ENCODE peak calls at places on chromosomes 4 and X, in seven cellular contexts. X is HCT116, F is SK-N-SH, E is HepG2, J is K562, D is GM12878, U is H1. L is an unnamed sample.

GRCh38 chrX:153727108-153727931 is 2.7 kb downstream of the ABCD1 start:
- DNase-seq in X (no peak), F (no peak), E (peak), J (no peak), D (no peak), U (no peak), L (peak)

GRCh38 chr4:108172780-108173598 is 4.3 kb upstream of the LEF1 start:
- DNase-seq in X (no peak), F (peak), E (peak), J (peak), D (no peak), U (no peak), L (peak)

GRCh38 chrX:74449937-74450330 is 28.6 kb downstream of the SLC16A2 start:
- DNase-seq in X (no peak), F (no peak), E (no peak), J (no peak), D (no peak), U (no peak), L (no peak)

GRCh38 chr4:108018038-108018883 is 28.6 kb downstream of the HADH start:
- DNase-seq in X (peak), F (peak), E (peak), J (peak), D (no peak), U (peak), L (peak)

GRCh38 chrX:125137521-125137920 is 182.2 kb upstream of the TEX13C start:
- DNase-seq in X (no peak), F (no peak), E (no peak), J (no peak), D (no peak), U (no peak), L (no peak)

GRCh38 chrX:51047950-51048349 is 137.4 kb downstream of the BMP15 start:
- DNase-seq in X (no peak), F (no peak), E (no peak), J (no peak), D (no peak), U (no peak), L (no peak)

GRCh38 chr4:176001171-176002006 is 64.3 kb upstream of the WDR17 start:
- DNase-seq in X (peak), F (peak), E (no peak), J (no peak), D (no peak), U (peak), L (peak)

GRCh38 chr4:144872508-144873293 is 225.3 kb downstream of the ANAPC10 start:
- DNase-seq in X (no peak), F (no peak), E (no peak), J (no peak), D (no peak), U (no peak), L (no peak)

GRCh38 chrX:24426340-24426913 is 38.7 kb upstream of the PDK3 start:
- DNase-seq in X (no peak), F (peak), E (peak), J (peak), D (no peak), U (no peak), L (no peak)

GRCh38 chr4:81786063-81786763 is 314.5 kb upstream of the RASGEF1B start:
- DNase-seq in X (no peak), F (no peak), E (no peak), J (no peak), D (no peak), U (no peak), L (no peak)

GRCh38 chrX:64377753-64378152 is 17.5 kb downstream of the MTMR8 start:
- DNase-seq in X (no peak), F (no peak), E (no peak), J (no peak), D (no peak), U (no peak), L (no peak)

GRCh38 chr4:59553739-59554126 is 1646.4 kb upstream of the ADGRL3 start:
- DNase-seq in X (no peak), F (no peak), E (no peak), J (no peak), D (no peak), U (no peak), L (peak)

GRCh38 chrX:1491851-1492349 is 39.2 kb upstream of the ASMTL start:
- DNase-seq in X (peak), F (peak), E (peak), J (peak), D (peak), U (no peak), L (peak)

GRCh38 chr4:68535976-68536375 is 40.1 kb downstream of the UGT2B17 start:
- DNase-seq in X (no peak), F (no peak), E (no peak), J (no peak), D (no peak), U (no peak), L (no peak)

GRCh38 chr4:20825493-20825892 is 125.2 kb downstream of the PACRGL start:
- DNase-seq in X (no peak), F (no peak), E (no peak), J (no peak), D (no peak), U (no peak), L (no peak)

GRCh38 chr4:113474017-113474416 is 287.5 kb downstream of the CAMK2D start:
- DNase-seq in X (peak), F (no peak), E (no peak), J (no peak), D (no peak), U (no peak), L (no peak)

GRCh38 chr4:95638920-95639501 is 90.2 kb upstream of the UNC5C start:
- DNase-seq in X (no peak), F (no peak), E (no peak), J (no peak), D (no peak), U (no peak), L (no peak)

GRCh38 chr4:113444386-113444785 is 317.2 kb downstream of the CAMK2D start:
- DNase-seq in X (no peak), F (no peak), E (no peak), J (no peak), D (no peak), U (no peak), L (no peak)

GRCh38 chr4:184476660-184477059 is 2.3 kb upstream of the IRF2 start:
- DNase-seq in X (no peak), F (no peak), E (no peak), J (no peak), D (no peak), U (no peak), L (no peak)

GRCh38 chr4:184473515-184474260 is 662 bp downstream of the IRF2 start:
- DNase-seq in X (no peak), F (peak), E (no peak), J (no peak), D (no peak), U (no peak), L (peak)

GRCh38 chr4:184474261-184475095 is at the start of gene IRF2:
- DNase-seq in X (peak), F (peak), E (peak), J (peak), D (peak), U (peak), L (peak)

GRCh38 chr4:184473265-184473514 is 1.2 kb downstream of the IRF2 start:
- DNase-seq in X (no peak), F (no peak), E (no peak), J (no peak), D (no peak), U (no peak), L (peak)

DNA sequence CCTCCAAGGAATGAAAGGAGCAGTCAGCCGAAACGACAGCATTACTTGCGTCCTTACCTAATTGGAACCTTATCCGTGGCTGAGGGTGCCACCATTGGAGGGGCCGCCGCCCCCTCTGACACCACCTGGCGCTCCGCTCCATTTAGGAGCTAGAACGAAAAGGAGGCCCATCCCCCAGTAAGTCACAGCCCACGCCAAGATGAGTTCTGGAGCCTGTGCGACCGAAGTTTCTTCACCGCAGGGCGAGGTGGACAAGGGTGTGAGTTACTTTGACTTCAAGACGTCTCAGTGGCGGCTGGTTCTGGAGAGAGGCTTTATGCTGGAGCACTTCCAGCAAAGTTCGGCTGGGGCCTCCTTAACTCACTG is 729 bp upstream of the IRF2 start:
- DNase-seq in X (no peak), F (peak), E (no peak), J (peak), D (no peak), U (no peak), L (peak)
- TF ChIP-seq JUND in X (no peak), F (no peak), E (no peak), J (no peak), D (no peak), U (no peak), L (no peak)

DNA sequence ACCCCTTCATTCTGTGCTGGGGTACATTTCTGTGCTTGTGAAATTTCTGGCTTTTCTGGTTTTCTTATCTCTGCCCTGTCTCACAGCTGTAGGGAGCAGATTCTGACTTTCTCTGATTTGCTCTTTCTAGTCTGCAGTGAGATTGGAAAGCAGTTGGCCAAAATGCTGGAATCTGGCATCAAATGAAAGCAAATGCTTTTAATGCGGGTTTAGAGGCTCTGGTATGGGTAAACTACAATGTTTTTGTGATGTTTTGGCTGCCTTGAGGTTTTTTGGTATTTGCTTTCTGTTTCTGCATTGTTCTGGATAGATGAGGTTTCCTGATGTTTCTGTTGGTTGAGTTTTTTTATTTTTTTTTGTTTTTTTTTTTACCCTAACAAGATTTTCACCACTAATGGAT is 23.8 kb downstream of the SMIM20 start:
- DNase-seq in X (no peak), F (no peak), E (no peak), J (no peak), D (no peak), U (no peak), L (no peak)
- TF ChIP-seq JUND in X (no peak), F (no peak), E (no peak), J (no peak), D (no peak), U (no peak), L (no peak)

GRCh38 chr4:25654031-25654970 is 1.4 kb upstream of the SLC34A2 start:
- DNase-seq in X (no peak), F (no peak), E (no peak), J (no peak), D (no peak), U (no peak), L (no peak)
- TF ChIP-seq JUND in X (no peak), F (no peak), E (no peak), J (no peak), D (no peak), U (no peak), L (no peak)

DNA sequence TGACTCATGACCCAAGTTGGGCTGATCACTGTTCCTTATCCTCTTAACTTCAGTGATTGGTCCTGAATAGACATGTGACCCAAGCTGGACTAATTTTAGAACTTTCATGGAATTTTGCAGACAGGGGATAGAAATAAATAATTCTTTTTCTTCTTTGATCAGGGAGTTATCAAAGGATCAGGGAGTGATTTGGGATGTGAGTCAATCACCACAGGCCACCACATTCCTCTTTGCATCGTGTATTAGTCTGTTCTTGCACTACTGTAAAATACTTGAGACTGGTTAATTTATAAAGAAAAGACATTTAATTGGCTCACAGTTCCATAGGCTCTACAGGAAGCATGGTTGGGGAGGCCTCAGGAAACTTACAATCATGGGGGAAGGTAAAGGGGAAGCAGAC is 75.9 kb downstream of the UCHL1 start:
- DNase-seq in X (no peak), F (no peak), E (no peak), J (no peak), D (no peak), U (no peak), L (no peak)
- TF ChIP-seq JUND in X (no peak), F (no peak), E (no peak), J (no peak), D (no peak), U (no peak), L (no peak)